ENCODE peak calls at places on chromosomes 7 and 10, in five cellular contexts. Q, U, F, I and C are unnamed samples.

GRCh38 chr7:98303906-98304305 is 22.4 kb downstream of the BRI3 start:
- DNase-seq in Q (no peak), U (no peak), F (no peak), I (no peak), C (no peak)

GRCh38 chr7:47349401-47349800 is 232.5 kb downstream of the TNS3 start:
- DNase-seq in Q (no peak), U (no peak), F (no peak), I (no peak), C (peak)

GRCh38 chr7:40833541-40834234 is 698.9 kb downstream of the SUGCT start:
- DNase-seq in Q (peak), U (no peak), F (no peak), I (no peak), C (no peak)

GRCh38 chr10:126014309-126014708 is 117.9 kb downstream of the FANK1 start:
- DNase-seq in Q (peak), U (no peak), F (no peak), I (no peak), C (no peak)

GRCh38 chr7:1758859-1759521 is 88.9 kb downstream of the ELFN1 start:
- DNase-seq in Q (no peak), U (no peak), F (no peak), I (no peak), C (peak)

GRCh38 chr10:74150151-74151056 is at the start of gene AP3M1:
- DNase-seq in Q (no peak), U (peak), F (peak), I (peak), C (peak)

GRCh38 chr10:60358282-60358681 is 31.4 kb downstream of the ANK3 start:
- DNase-seq in Q (no peak), U (no peak), F (no peak), I (no peak), C (no peak)

GRCh38 chr10:74056081-74056818 is 58.3 kb downstream of the VCL start:
- DNase-seq in Q (peak), U (no peak), F (no peak), I (no peak), C (no peak)

GRCh38 chr10:124592736-124593430 is 131.3 kb downstream of the LHPP start:
- DNase-seq in Q (no peak), U (no peak), F (no peak), I (no peak), C (no peak)

GRCh38 chr7:142795339-142795863 is 24.6 kb downstream of the PRSS2 start:
- DNase-seq in Q (no peak), U (no peak), F (no peak), I (no peak), C (no peak)

GRCh38 chr7:2197436-2198155 is 35.1 kb downstream of the MAD1L1 start:
- DNase-seq in Q (no peak), U (no peak), F (no peak), I (no peak), C (no peak)

GRCh38 chr7:50599385-50599784 is 34.2 kb upstream of the DDC start:
- DNase-seq in Q (no peak), U (no peak), F (peak), I (no peak), C (no peak)

GRCh38 chr10:123139521-123140163 is 3.9 kb downstream of the HMX3 start:
- DNase-seq in Q (peak), U (no peak), F (no peak), I (no peak), C (no peak)

GRCh38 chr7:80134105-80134535 is 511 bp upstream of the GNAI1 start:
- DNase-seq in Q (no peak), U (peak), F (no peak), I (no peak), C (peak)

GRCh38 chr7:95544174-95544573 is 52.1 kb downstream of the PDK4 start:
- DNase-seq in Q (no peak), U (no peak), F (no peak), I (no peak), C (no peak)

GRCh38 chr7:83413425-83413824 is 235.5 kb downstream of the SEMA3E start:
- DNase-seq in Q (peak), U (no peak), F (no peak), I (no peak), C (no peak)

GRCh38 chr7:34453150-34453549 is 204.9 kb upstream of the NPSR1 start:
- DNase-seq in Q (peak), U (no peak), F (no peak), I (no peak), C (no peak)

GRCh38 chr10:128398103-128398502 is 271.9 kb upstream of the MKI67 start:
- DNase-seq in Q (no peak), U (no peak), F (no peak), I (no peak), C (no peak)

GRCh38 chr10:131621784-131622624 is 278.8 kb upstream of the PPP2R2D start:
- DNase-seq in Q (no peak), U (no peak), F (no peak), I (no peak), C (no peak)

GRCh38 chr10:114932945-114933344 is 5.0 kb upstream of the TRUB1 start:
- DNase-seq in Q (no peak), U (no peak), F (no peak), I (no peak), C (no peak)

GRCh38 chr10:127977368-127978009 is 70.6 kb downstream of the PTPRE start:
- DNase-seq in Q (peak), U (no peak), F (no peak), I (no peak), C (no peak)

GRCh38 chr10:33245343-33245742 is 89.1 kb downstream of the NRP1 start:
- DNase-seq in Q (no peak), U (no peak), F (no peak), I (no peak), C (no peak)

GRCh38 chr7:137169282-137169698 is 174.2 kb downstream of the PTN start:
- DNase-seq in Q (peak), U (peak), F (peak), I (peak), C (peak)

GRCh38 chr10:29692121-29692539 is 57.4 kb upstream of the SVIL start:
- DNase-seq in Q (peak), U (no peak), F (no peak), I (no peak), C (no peak)

GRCh38 chr10:105729428-105729827 is 1088.3 kb downstream of the SORCS3 start:
- DNase-seq in Q (no peak), U (no peak), F (no peak), I (no peak), C (no peak)

GRCh38 chr10:126302195-126302594 is 86.1 kb downstream of the ADAM12 start:
- DNase-seq in Q (no peak), U (no peak), F (no peak), I (no peak), C (no peak)

GRCh38 chr7:142412551-142413193 is 154.8 kb upstream of the PRSS58 start:
- DNase-seq in Q (peak), U (no peak), F (no peak), I (no peak), C (no peak)

GRCh38 chr10:123287594-123288247 is 133.5 kb downstream of the BUB3 start:
- DNase-seq in Q (peak), U (no peak), F (no peak), I (no peak), C (no peak)

GRCh38 chr10:132464256-132465192 is 67.5 kb downstream of the PWWP2B start:
- DNase-seq in Q (no peak), U (no peak), F (no peak), I (no peak), C (peak)

GRCh38 chr7:148695953-148696352 is 2.8 kb upstream of the CUL1 start:
- DNase-seq in Q (no peak), U (no peak), F (no peak), I (no peak), C (no peak)